ENCODE peak calls at places on chromosomes 7 and 10, in five cellular contexts. F, G, W, H and L are unnamed samples.

GRCh38 chr10:22158426-22158825 is 59.4 kb downstream of the EBLN1 start:
- DNase-seq in F (no peak), G (no peak), W (no peak), H (no peak), L (no peak)

GRCh38 chr10:95987685-95988426 is 55.5 kb upstream of the CCNJ start:
- DNase-seq in F (no peak), G (no peak), W (no peak), H (no peak), L (no peak)

GRCh38 chr10:4662576-4663161 is 163.3 kb upstream of the AKR1E2 start:
- DNase-seq in F (peak), G (no peak), W (no peak), H (no peak), L (no peak)

GRCh38 chr10:70917635-70918034 is 29.3 kb upstream of the PCBD1 start:
- DNase-seq in F (no peak), G (no peak), W (no peak), H (no peak), L (no peak)

GRCh38 chr10:101063162-101063525 is 1.4 kb downstream of the KAZALD1 start:
- DNase-seq in F (no peak), G (no peak), W (no peak), H (no peak), L (peak)

GRCh38 chr7:153835104-153835503 is 217.1 kb upstream of the DPP6 start:
- DNase-seq in F (no peak), G (no peak), W (no peak), H (no peak), L (no peak)

GRCh38 chr7:95905165-95905564 is 132.8 kb downstream of the DYNC1I1 start:
- DNase-seq in F (no peak), G (peak), W (no peak), H (no peak), L (no peak)

GRCh38 chr10:121914661-121915060 is 13.2 kb downstream of the ATE1 start:
- DNase-seq in F (no peak), G (no peak), W (no peak), H (no peak), L (no peak)

GRCh38 chr7:159023746-159024145 is 120.9 kb downstream of the VIPR2 start:
- DNase-seq in F (no peak), G (no peak), W (peak), H (no peak), L (no peak)

GRCh38 chr7:156578978-156579430 is 61.6 kb upstream of the RNF32 start:
- DNase-seq in F (no peak), G (no peak), W (no peak), H (no peak), L (peak)

GRCh38 chr7:142556745-142557144 is 192.5 kb upstream of the PRSS1 start:
- DNase-seq in F (peak), G (peak), W (peak), H (peak), L (no peak)

GRCh38 chr7:30652132-30652531 is 30.1 kb downstream of the CRHR2 start:
- DNase-seq in F (no peak), G (no peak), W (no peak), H (no peak), L (no peak)

GRCh38 chr10:794382-794956 is 105.0 kb upstream of the DIP2C start:
- DNase-seq in F (no peak), G (no peak), W (no peak), H (peak), L (no peak)

GRCh38 chr7:74454948-74455804 is 1.5 kb downstream of the GTF2IRD1 start:
- DNase-seq in F (no peak), G (peak), W (peak), H (no peak), L (no peak)

GRCh38 chr7:34751725-34752643 is 94.0 kb downstream of the NPSR1 start:
- DNase-seq in F (no peak), G (no peak), W (no peak), H (no peak), L (no peak)

GRCh38 chr7:83259064-83259463 is 96.4 kb upstream of the PCLO start:
- DNase-seq in F (no peak), G (no peak), W (no peak), H (no peak), L (no peak)

GRCh38 chr7:1889091-1889490 is 219.0 kb downstream of the ELFN1 start:
- DNase-seq in F (no peak), G (no peak), W (no peak), H (no peak), L (no peak)

GRCh38 chr10:44517635-44518034 is 132.7 kb upstream of the CXCL12 start:
- DNase-seq in F (no peak), G (no peak), W (no peak), H (no peak), L (no peak)

GRCh38 chr7:130891254-130892094 is 157.5 kb upstream of the KLF14 start:
- DNase-seq in F (no peak), G (no peak), W (no peak), H (peak), L (no peak)

GRCh38 chr10:5598085-5598690 is 68.2 kb downstream of the ASB13 start:
- DNase-seq in F (no peak), G (no peak), W (no peak), H (no peak), L (no peak)

GRCh38 chr7:94133460-94133859 is 129.3 kb upstream of the BET1 start:
- DNase-seq in F (no peak), G (no peak), W (no peak), H (peak), L (no peak)

GRCh38 chr10:124223001-124223710 is 129.8 kb upstream of the CHST15 start:
- DNase-seq in F (no peak), G (no peak), W (no peak), H (no peak), L (no peak)

GRCh38 chr7:90297118-90297517 is 24.0 kb downstream of the FAM237B start:
- DNase-seq in F (no peak), G (no peak), W (no peak), H (no peak), L (no peak)

DNA sequence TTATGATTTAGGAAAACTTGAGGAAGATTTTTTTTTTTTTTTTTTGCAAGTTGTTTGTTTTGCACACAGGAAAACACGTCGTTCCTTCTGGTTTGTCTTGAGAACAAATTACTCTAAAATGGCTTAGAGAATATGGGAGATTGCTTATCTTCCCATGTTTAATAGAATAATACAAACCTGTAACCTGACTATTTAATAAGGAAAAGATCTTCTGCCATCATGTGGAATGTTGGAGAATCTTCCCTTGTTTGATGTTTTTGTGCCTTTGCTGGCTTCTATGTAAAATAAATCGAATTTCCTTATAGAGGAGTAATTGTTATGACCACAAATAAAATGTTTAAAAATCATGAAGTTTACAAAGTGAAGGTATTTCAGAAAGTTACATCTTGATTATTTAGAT is 818.8 kb downstream of the GATA3 start:
- DNase-seq in F (no peak), G (no peak), W (no peak), H (no peak), L (no peak)
- H3K27ac ChIP-seq in F (peak), G (no peak), W (no peak), H (no peak), L (no peak)

DNA sequence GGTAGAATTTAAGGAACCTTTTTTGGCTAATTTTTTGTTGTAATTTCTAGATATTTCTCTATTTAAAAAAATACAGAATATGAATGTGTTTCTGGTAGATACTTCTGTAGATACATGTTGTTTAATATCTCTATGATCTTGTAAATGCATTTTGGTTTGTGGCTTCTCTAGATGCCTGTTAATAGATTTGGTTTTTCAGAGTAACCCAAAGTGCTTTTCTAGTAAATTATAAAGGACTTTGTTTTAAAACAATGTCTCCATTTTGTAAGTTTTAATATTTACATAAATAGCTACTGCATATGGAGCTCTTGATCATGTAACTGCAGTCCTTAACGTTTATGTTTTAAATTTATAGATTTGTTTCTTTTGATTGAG is 88.5 kb downstream of the MDFIC start:
- DNase-seq in F (no peak), G (no peak), W (no peak), H (no peak), L (no peak)
- H3K27ac ChIP-seq in F (no peak), G (no peak), W (no peak), H (no peak), L (no peak)

GRCh38 chr7:128378637-128379036 is 17.1 kb upstream of the PRRT4 start:
- DNase-seq in F (no peak), G (no peak), W (no peak), H (no peak), L (no peak)

GRCh38 chr7:128380807-128381130 is 19.3 kb upstream of the PRRT4 start:
- DNase-seq in F (no peak), G (peak), W (no peak), H (no peak), L (no peak)

GRCh38 chr7:128383781-128384180 is 22.3 kb upstream of the PRRT4 start:
- DNase-seq in F (no peak), G (no peak), W (peak), H (no peak), L (no peak)

GRCh38 chr7:128381161-128381821 is 19.8 kb upstream of the PRRT4 start:
- DNase-seq in F (peak), G (peak), W (no peak), H (no peak), L (no peak)

DNA sequence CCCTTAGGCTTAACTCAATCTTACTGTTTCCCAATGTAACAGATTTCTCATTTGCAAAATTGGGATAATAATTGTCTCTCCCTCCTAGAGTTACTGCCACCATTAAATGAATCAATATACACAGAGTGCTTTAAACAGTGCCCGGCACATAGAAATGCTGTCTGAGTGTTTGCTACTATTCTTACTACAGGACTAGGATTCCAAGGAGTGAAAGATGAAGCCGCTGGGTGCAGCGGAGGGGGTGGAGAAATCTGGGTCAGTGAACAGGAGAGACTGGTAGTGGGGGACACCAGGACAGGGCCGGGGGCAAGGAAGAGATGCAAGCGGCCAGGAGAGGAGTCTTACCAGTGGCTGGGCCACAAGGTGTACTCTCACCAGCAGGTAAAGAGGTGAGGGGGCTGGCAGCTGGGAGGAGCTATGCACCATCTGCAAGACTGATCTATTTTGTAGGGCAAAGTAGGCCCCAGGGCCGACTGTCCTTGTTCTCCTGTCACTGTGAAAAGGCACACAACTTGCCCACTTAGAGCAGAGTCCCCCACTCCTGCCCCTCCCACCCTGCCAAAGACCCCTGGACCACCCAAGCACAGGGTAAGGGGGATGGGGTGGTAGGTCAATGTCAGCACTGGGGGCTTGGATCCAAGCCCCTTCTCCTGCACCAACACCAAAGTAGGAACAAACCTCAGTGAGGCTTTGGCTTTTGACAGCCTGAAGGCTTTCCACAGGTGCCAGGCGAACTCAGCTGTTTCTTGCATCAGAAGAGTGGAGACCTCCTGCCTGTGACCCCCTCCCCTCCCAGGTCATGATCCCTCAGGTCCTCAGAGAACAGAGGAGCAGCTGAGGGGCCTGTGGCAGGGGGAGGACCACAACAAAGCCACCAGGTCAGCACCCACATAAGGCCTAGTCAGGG is 18.7 kb upstream of the PRRT4 start:
- DNase-seq in F (no peak), G (peak), W (no peak), H (no peak), L (no peak)
- H3K27ac ChIP-seq in F (no peak), G (peak), W (no peak), H (no peak), L (no peak)

GRCh38 chr7:11950281-11950680 is 118.3 kb upstream of the THSD7A start:
- DNase-seq in F (no peak), G (no peak), W (no peak), H (no peak), L (no peak)

GRCh38 chr7:11951909-11952308 is 119.9 kb upstream of the THSD7A start:
- DNase-seq in F (no peak), G (no peak), W (no peak), H (no peak), L (no peak)

GRCh38 chr7:11952972-11953371 is 121.0 kb upstream of the THSD7A start:
- DNase-seq in F (no peak), G (no peak), W (no peak), H (no peak), L (no peak)
- H3K27ac ChIP-seq in F (no peak), G (no peak), W (no peak), H (no peak), L (no peak)

GRCh38 chr10:31888442-31888841 is 40.2 kb downstream of the ARHGAP12 start:
- DNase-seq in F (no peak), G (no peak), W (no peak), H (no peak), L (no peak)
- H3K27ac ChIP-seq in F (no peak), G (no peak), W (no peak), H (no peak), L (no peak)

GRCh38 chr7:149226840-149227494 is 12.5 kb upstream of the ZNF212 start:
- DNase-seq in F (no peak), G (no peak), W (no peak), H (peak), L (no peak)

GRCh38 chr7:149232362-149232761 is 7.1 kb upstream of the ZNF212 start:
- DNase-seq in F (no peak), G (no peak), W (no peak), H (no peak), L (no peak)

GRCh38 chr7:149229526-149229925 is 9.9 kb upstream of the ZNF212 start:
- DNase-seq in F (no peak), G (no peak), W (no peak), H (no peak), L (no peak)

GRCh38 chr7:149225656-149226055 is 13.8 kb upstream of the ZNF212 start:
- DNase-seq in F (no peak), G (no peak), W (no peak), H (no peak), L (no peak)

DNA sequence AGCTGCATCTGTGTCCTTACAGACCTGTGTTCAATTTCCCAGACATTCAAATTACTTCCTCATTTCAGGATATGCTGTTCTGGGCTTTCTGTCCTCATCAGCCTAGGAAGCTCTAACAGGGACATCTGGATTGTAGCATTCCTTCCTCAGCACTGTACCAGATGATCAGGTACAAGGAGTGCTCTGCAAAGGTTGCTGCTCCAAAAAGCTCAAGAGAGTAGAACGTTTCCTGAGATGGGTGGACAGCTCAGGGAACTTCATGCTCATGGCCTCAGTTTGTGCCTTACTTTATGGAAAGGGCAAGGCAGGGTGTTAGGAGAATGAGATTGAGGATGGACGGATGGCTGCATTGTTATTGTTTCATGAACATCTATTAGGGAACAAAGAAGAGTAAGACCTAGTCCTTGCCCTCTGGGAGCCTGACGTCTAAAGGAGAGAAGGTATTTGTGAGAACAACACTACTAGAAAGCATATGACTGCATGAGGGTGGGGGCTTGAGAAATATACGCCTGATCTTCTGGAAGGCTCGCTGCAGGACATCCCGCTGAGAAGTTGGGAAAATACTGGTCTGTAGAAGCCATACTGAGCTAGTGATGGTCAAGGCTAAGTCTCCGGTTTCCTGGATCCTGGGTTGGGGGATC is 10.5 kb upstream of the ZNF212 start:
- DNase-seq in F (no peak), G (no peak), W (no peak), H (no peak), L (no peak)
- H3K27ac ChIP-seq in F (no peak), G (no peak), W (no peak), H (no peak), L (no peak)

GRCh38 chr10:80473096-80473657 is 19.1 kb downstream of the TSPAN14 start:
- DNase-seq in F (no peak), G (no peak), W (no peak), H (no peak), L (no peak)
- H3K27ac ChIP-seq in F (peak), G (no peak), W (peak), H (peak), L (no peak)